ENCODE peak calls at places on chromosomes 4 and X, in ten cellular contexts. One of them, this sample, is unnamed.

GRCh38 chrX:49100704-49101628 is 21.3 kb upstream of the WDR45 start:
- DNase-seq in hippocampal formation: peak
- DNase-seq in anterior cingulate cortex: peak
- DNase-seq in IMR-90: peak
- DNase-seq in progenitor cell of endocrine pancreas: peak
- DNase-seq in T-helper 9 cell: peak
- DNase-seq in fibroblast of the conjunctiva: peak
- DNase-seq in GM19239: peak
- DNase-seq in T-helper 2 cell: peak
- DNase-seq in activated CD8-positive, alpha-beta memory T cell treated with anti-CD3 and anti-CD28 coated beads for 48 hours: peak
- DNase-seq in this sample: peak

GRCh38 chr4:102759835-102760644 is 728 bp downstream of the MANBA start:
- DNase-seq in hippocampal formation: peak
- DNase-seq in anterior cingulate cortex: no peak
- DNase-seq in IMR-90: peak
- DNase-seq in progenitor cell of endocrine pancreas: no peak
- DNase-seq in T-helper 9 cell: peak
- DNase-seq in fibroblast of the conjunctiva: no peak
- DNase-seq in GM19239: peak
- DNase-seq in T-helper 2 cell: no peak
- DNase-seq in activated CD8-positive, alpha-beta memory T cell treated with anti-CD3 and anti-CD28 coated beads for 48 hours: no peak
- DNase-seq in this sample: peak

GRCh38 chr4:176001171-176002006 is 64.3 kb upstream of the WDR17 start:
- DNase-seq in hippocampal formation: peak
- DNase-seq in anterior cingulate cortex: peak
- DNase-seq in IMR-90: peak
- DNase-seq in progenitor cell of endocrine pancreas: peak
- DNase-seq in T-helper 9 cell: no peak
- DNase-seq in fibroblast of the conjunctiva: no peak
- DNase-seq in GM19239: no peak
- DNase-seq in T-helper 2 cell: no peak
- DNase-seq in activated CD8-positive, alpha-beta memory T cell treated with anti-CD3 and anti-CD28 coated beads for 48 hours: no peak
- DNase-seq in this sample: no peak

GRCh38 chrX:34917146-34917545 is 25.4 kb upstream of the FAM47B start:
- DNase-seq in hippocampal formation: no peak
- DNase-seq in anterior cingulate cortex: no peak
- DNase-seq in IMR-90: peak
- DNase-seq in progenitor cell of endocrine pancreas: no peak
- DNase-seq in T-helper 9 cell: no peak
- DNase-seq in fibroblast of the conjunctiva: no peak
- DNase-seq in GM19239: no peak
- DNase-seq in T-helper 2 cell: no peak
- DNase-seq in activated CD8-positive, alpha-beta memory T cell treated with anti-CD3 and anti-CD28 coated beads for 48 hours: no peak
- DNase-seq in this sample: no peak

GRCh38 chrX:153333271-153333670 is 682 bp upstream of the ZNF275 start:
- DNase-seq in hippocampal formation: no peak
- DNase-seq in anterior cingulate cortex: no peak
- DNase-seq in IMR-90: peak
- DNase-seq in progenitor cell of endocrine pancreas: no peak
- DNase-seq in T-helper 9 cell: no peak
- DNase-seq in fibroblast of the conjunctiva: peak
- DNase-seq in GM19239: no peak
- DNase-seq in T-helper 2 cell: no peak
- DNase-seq in activated CD8-positive, alpha-beta memory T cell treated with anti-CD3 and anti-CD28 coated beads for 48 hours: no peak
- DNase-seq in this sample: no peak

GRCh38 chr4:27239651-27240050 is 379.0 kb downstream of the STIM2 start:
- DNase-seq in hippocampal formation: no peak
- DNase-seq in anterior cingulate cortex: no peak
- DNase-seq in IMR-90: no peak
- DNase-seq in progenitor cell of endocrine pancreas: no peak
- DNase-seq in T-helper 9 cell: no peak
- DNase-seq in fibroblast of the conjunctiva: no peak
- DNase-seq in GM19239: no peak
- DNase-seq in T-helper 2 cell: no peak
- DNase-seq in activated CD8-positive, alpha-beta memory T cell treated with anti-CD3 and anti-CD28 coated beads for 48 hours: no peak
- DNase-seq in this sample: no peak

GRCh38 chr4:7625073-7625472 is 190.3 kb upstream of the PSAPL1 start:
- DNase-seq in hippocampal formation: peak
- DNase-seq in anterior cingulate cortex: no peak
- DNase-seq in IMR-90: peak
- DNase-seq in progenitor cell of endocrine pancreas: no peak
- DNase-seq in T-helper 9 cell: no peak
- DNase-seq in fibroblast of the conjunctiva: no peak
- DNase-seq in GM19239: no peak
- DNase-seq in T-helper 2 cell: no peak
- DNase-seq in activated CD8-positive, alpha-beta memory T cell treated with anti-CD3 and anti-CD28 coated beads for 48 hours: no peak
- DNase-seq in this sample: no peak

GRCh38 chrX:78375894-78376293 is 48.5 kb upstream of the CYSLTR1 start:
- DNase-seq in hippocampal formation: no peak
- DNase-seq in anterior cingulate cortex: no peak
- DNase-seq in IMR-90: no peak
- DNase-seq in progenitor cell of endocrine pancreas: no peak
- DNase-seq in T-helper 9 cell: no peak
- DNase-seq in fibroblast of the conjunctiva: no peak
- DNase-seq in GM19239: no peak
- DNase-seq in T-helper 2 cell: no peak
- DNase-seq in activated CD8-positive, alpha-beta memory T cell treated with anti-CD3 and anti-CD28 coated beads for 48 hours: no peak
- DNase-seq in this sample: peak

GRCh38 chr4:7852568-7853185 is 87.0 kb downstream of the AFAP1 start:
- DNase-seq in hippocampal formation: no peak
- DNase-seq in anterior cingulate cortex: no peak
- DNase-seq in IMR-90: no peak
- DNase-seq in progenitor cell of endocrine pancreas: no peak
- DNase-seq in T-helper 9 cell: no peak
- DNase-seq in fibroblast of the conjunctiva: no peak
- DNase-seq in GM19239: no peak
- DNase-seq in T-helper 2 cell: peak
- DNase-seq in activated CD8-positive, alpha-beta memory T cell treated with anti-CD3 and anti-CD28 coated beads for 48 hours: no peak
- DNase-seq in this sample: no peak

GRCh38 chrX:20547649-20548051 is 280.9 kb upstream of the RPS6KA3 start:
- DNase-seq in hippocampal formation: no peak
- DNase-seq in anterior cingulate cortex: no peak
- DNase-seq in IMR-90: peak
- DNase-seq in progenitor cell of endocrine pancreas: no peak
- DNase-seq in T-helper 9 cell: no peak
- DNase-seq in fibroblast of the conjunctiva: peak
- DNase-seq in GM19239: no peak
- DNase-seq in T-helper 2 cell: no peak
- DNase-seq in activated CD8-positive, alpha-beta memory T cell treated with anti-CD3 and anti-CD28 coated beads for 48 hours: no peak
- DNase-seq in this sample: no peak

GRCh38 chr4:153159728-153160221 is 44.5 kb upstream of the TRIM2 start:
- DNase-seq in hippocampal formation: no peak
- DNase-seq in anterior cingulate cortex: no peak
- DNase-seq in IMR-90: peak
- DNase-seq in progenitor cell of endocrine pancreas: no peak
- DNase-seq in T-helper 9 cell: no peak
- DNase-seq in fibroblast of the conjunctiva: no peak
- DNase-seq in GM19239: no peak
- DNase-seq in T-helper 2 cell: no peak
- DNase-seq in activated CD8-positive, alpha-beta memory T cell treated with anti-CD3 and anti-CD28 coated beads for 48 hours: no peak
- DNase-seq in this sample: no peak

GRCh38 chrX:41265615-41266014 is 68.3 kb upstream of the DDX3X start:
- DNase-seq in hippocampal formation: no peak
- DNase-seq in anterior cingulate cortex: no peak
- DNase-seq in IMR-90: peak
- DNase-seq in progenitor cell of endocrine pancreas: no peak
- DNase-seq in T-helper 9 cell: peak
- DNase-seq in fibroblast of the conjunctiva: no peak
- DNase-seq in GM19239: no peak
- DNase-seq in T-helper 2 cell: peak
- DNase-seq in activated CD8-positive, alpha-beta memory T cell treated with anti-CD3 and anti-CD28 coated beads for 48 hours: no peak
- DNase-seq in this sample: no peak

GRCh38 chr4:31896349-31896748 is 1176.2 kb downstream of the PCDH7 start:
- DNase-seq in hippocampal formation: no peak
- DNase-seq in anterior cingulate cortex: no peak
- DNase-seq in IMR-90: no peak
- DNase-seq in progenitor cell of endocrine pancreas: no peak
- DNase-seq in T-helper 9 cell: no peak
- DNase-seq in fibroblast of the conjunctiva: no peak
- DNase-seq in GM19239: no peak
- DNase-seq in T-helper 2 cell: no peak
- DNase-seq in activated CD8-positive, alpha-beta memory T cell treated with anti-CD3 and anti-CD28 coated beads for 48 hours: no peak
- DNase-seq in this sample: no peak

GRCh38 chr4:82939414-82939813 is 38.9 kb downstream of the THAP9 start:
- DNase-seq in hippocampal formation: no peak
- DNase-seq in anterior cingulate cortex: no peak
- DNase-seq in IMR-90: no peak
- DNase-seq in progenitor cell of endocrine pancreas: no peak
- DNase-seq in T-helper 9 cell: no peak
- DNase-seq in fibroblast of the conjunctiva: no peak
- DNase-seq in GM19239: no peak
- DNase-seq in T-helper 2 cell: no peak
- DNase-seq in activated CD8-positive, alpha-beta memory T cell treated with anti-CD3 and anti-CD28 coated beads for 48 hours: no peak
- DNase-seq in this sample: no peak

GRCh38 chr4:16464651-16465050 is 238.4 kb upstream of the TAPT1 start:
- DNase-seq in hippocampal formation: no peak
- DNase-seq in anterior cingulate cortex: no peak
- DNase-seq in IMR-90: no peak
- DNase-seq in progenitor cell of endocrine pancreas: no peak
- DNase-seq in T-helper 9 cell: no peak
- DNase-seq in fibroblast of the conjunctiva: no peak
- DNase-seq in GM19239: no peak
- DNase-seq in T-helper 2 cell: no peak
- DNase-seq in activated CD8-positive, alpha-beta memory T cell treated with anti-CD3 and anti-CD28 coated beads for 48 hours: no peak
- DNase-seq in this sample: no peak

GRCh38 chr4:112379306-112379705 is 82.1 kb downstream of the ALPK1 start:
- DNase-seq in hippocampal formation: no peak
- DNase-seq in anterior cingulate cortex: no peak
- DNase-seq in IMR-90: no peak
- DNase-seq in progenitor cell of endocrine pancreas: peak
- DNase-seq in T-helper 9 cell: no peak
- DNase-seq in fibroblast of the conjunctiva: no peak
- DNase-seq in GM19239: no peak
- DNase-seq in T-helper 2 cell: no peak
- DNase-seq in activated CD8-positive, alpha-beta memory T cell treated with anti-CD3 and anti-CD28 coated beads for 48 hours: no peak
- DNase-seq in this sample: no peak

GRCh38 chr4:137526681-137527080 is 5.6 kb downstream of the PCDH18 start:
- DNase-seq in hippocampal formation: no peak
- DNase-seq in anterior cingulate cortex: no peak
- DNase-seq in IMR-90: no peak
- DNase-seq in progenitor cell of endocrine pancreas: no peak
- DNase-seq in T-helper 9 cell: no peak
- DNase-seq in fibroblast of the conjunctiva: no peak
- DNase-seq in GM19239: no peak
- DNase-seq in T-helper 2 cell: no peak
- DNase-seq in activated CD8-positive, alpha-beta memory T cell treated with anti-CD3 and anti-CD28 coated beads for 48 hours: no peak
- DNase-seq in this sample: no peak

GRCh38 chr4:70705856-70706461 is 15.8 kb upstream of the RUFY3 start:
- DNase-seq in hippocampal formation: no peak
- DNase-seq in anterior cingulate cortex: no peak
- DNase-seq in IMR-90: peak
- DNase-seq in progenitor cell of endocrine pancreas: no peak
- DNase-seq in T-helper 9 cell: no peak
- DNase-seq in fibroblast of the conjunctiva: no peak
- DNase-seq in GM19239: no peak
- DNase-seq in T-helper 2 cell: no peak
- DNase-seq in activated CD8-positive, alpha-beta memory T cell treated with anti-CD3 and anti-CD28 coated beads for 48 hours: no peak
- DNase-seq in this sample: peak

GRCh38 chr4:7964890-7965662 is 25.4 kb upstream of the AFAP1 start:
- DNase-seq in hippocampal formation: no peak
- DNase-seq in anterior cingulate cortex: no peak
- DNase-seq in IMR-90: peak
- DNase-seq in progenitor cell of endocrine pancreas: no peak
- DNase-seq in T-helper 9 cell: peak
- DNase-seq in fibroblast of the conjunctiva: no peak
- DNase-seq in GM19239: no peak
- DNase-seq in T-helper 2 cell: peak
- DNase-seq in activated CD8-positive, alpha-beta memory T cell treated with anti-CD3 and anti-CD28 coated beads for 48 hours: no peak
- DNase-seq in this sample: peak

GRCh38 chr4:5568931-5569330 is 139.4 kb downstream of the EVC2 start:
- DNase-seq in hippocampal formation: no peak
- DNase-seq in anterior cingulate cortex: no peak
- DNase-seq in IMR-90: no peak
- DNase-seq in progenitor cell of endocrine pancreas: no peak
- DNase-seq in T-helper 9 cell: no peak
- DNase-seq in fibroblast of the conjunctiva: no peak
- DNase-seq in GM19239: no peak
- DNase-seq in T-helper 2 cell: no peak
- DNase-seq in activated CD8-positive, alpha-beta memory T cell treated with anti-CD3 and anti-CD28 coated beads for 48 hours: no peak
- DNase-seq in this sample: no peak

GRCh38 chr4:109251396-109251795 is 51.1 kb downstream of the COL25A1 start:
- DNase-seq in hippocampal formation: no peak
- DNase-seq in anterior cingulate cortex: no peak
- DNase-seq in IMR-90: no peak
- DNase-seq in progenitor cell of endocrine pancreas: no peak
- DNase-seq in T-helper 9 cell: no peak
- DNase-seq in fibroblast of the conjunctiva: no peak
- DNase-seq in GM19239: no peak
- DNase-seq in T-helper 2 cell: no peak
- DNase-seq in activated CD8-positive, alpha-beta memory T cell treated with anti-CD3 and anti-CD28 coated beads for 48 hours: no peak
- DNase-seq in this sample: no peak

GRCh38 chr4:184363258-184363657 is 111.1 kb downstream of the IRF2 start:
- DNase-seq in hippocampal formation: no peak
- DNase-seq in anterior cingulate cortex: no peak
- DNase-seq in IMR-90: no peak
- DNase-seq in progenitor cell of endocrine pancreas: no peak
- DNase-seq in T-helper 9 cell: no peak
- DNase-seq in fibroblast of the conjunctiva: no peak
- DNase-seq in GM19239: no peak
- DNase-seq in T-helper 2 cell: no peak
- DNase-seq in activated CD8-positive, alpha-beta memory T cell treated with anti-CD3 and anti-CD28 coated beads for 48 hours: no peak
- DNase-seq in this sample: no peak

GRCh38 chr4:14169460-14169859 is 541.9 kb upstream of the BOD1L1 start:
- DNase-seq in hippocampal formation: no peak
- DNase-seq in anterior cingulate cortex: no peak
- DNase-seq in IMR-90: peak
- DNase-seq in progenitor cell of endocrine pancreas: no peak
- DNase-seq in T-helper 9 cell: no peak
- DNase-seq in fibroblast of the conjunctiva: no peak
- DNase-seq in GM19239: no peak
- DNase-seq in T-helper 2 cell: no peak
- DNase-seq in activated CD8-positive, alpha-beta memory T cell treated with anti-CD3 and anti-CD28 coated beads for 48 hours: no peak
- DNase-seq in this sample: no peak

GRCh38 chr4:4524364-4524763 is 17.5 kb downstream of the STX18 start:
- DNase-seq in hippocampal formation: no peak
- DNase-seq in anterior cingulate cortex: no peak
- DNase-seq in IMR-90: peak
- DNase-seq in progenitor cell of endocrine pancreas: no peak
- DNase-seq in T-helper 9 cell: peak
- DNase-seq in fibroblast of the conjunctiva: no peak
- DNase-seq in GM19239: peak
- DNase-seq in T-helper 2 cell: peak
- DNase-seq in activated CD8-positive, alpha-beta memory T cell treated with anti-CD3 and anti-CD28 coated beads for 48 hours: peak
- DNase-seq in this sample: peak

GRCh38 chr4:6391852-6392188 is 80.6 kb downstream of the PPP2R2C start:
- DNase-seq in hippocampal formation: no peak
- DNase-seq in anterior cingulate cortex: no peak
- DNase-seq in IMR-90: no peak
- DNase-seq in progenitor cell of endocrine pancreas: no peak
- DNase-seq in T-helper 9 cell: no peak
- DNase-seq in fibroblast of the conjunctiva: no peak
- DNase-seq in GM19239: no peak
- DNase-seq in T-helper 2 cell: no peak
- DNase-seq in activated CD8-positive, alpha-beta memory T cell treated with anti-CD3 and anti-CD28 coated beads for 48 hours: no peak
- DNase-seq in this sample: no peak

This sample was measured in Kasumi-1.